ENCODE peak calls at places on chromosomes 3 and 15, in five cellular contexts. One of them, this sample, is unnamed.

GRCh38 chr15:95503640-95504225 is 826.8 kb upstream of the NR2F2 start:
- DNase-seq in GM04504: no peak
- DNase-seq in T follicular helper cell: no peak
- DNase-seq in effector memory CD8-positive, alpha-beta T cell: no peak
- DNase-seq in cardiac fibroblast: no peak
- DNase-seq in this sample: no peak

GRCh38 chr3:125357032-125357658 is 18.0 kb downstream of the ZNF148 start:
- DNase-seq in GM04504: no peak
- DNase-seq in T follicular helper cell: peak; percentile 53
- DNase-seq in effector memory CD8-positive, alpha-beta T cell: peak; percentile 11
- DNase-seq in cardiac fibroblast: no peak
- DNase-seq in this sample: peak; percentile 11

GRCh38 chr15:47620960-47621681 is 96.2 kb upstream of the SEMA6D start:
- DNase-seq in GM04504: no peak
- DNase-seq in T follicular helper cell: no peak
- DNase-seq in effector memory CD8-positive, alpha-beta T cell: no peak
- DNase-seq in cardiac fibroblast: peak; percentile 50
- DNase-seq in this sample: no peak

GRCh38 chr3:151864423-151865101 is 8.9 kb upstream of the SUCNR1 start:
- DNase-seq in GM04504: peak; percentile 51
- DNase-seq in T follicular helper cell: no peak
- DNase-seq in effector memory CD8-positive, alpha-beta T cell: no peak
- DNase-seq in cardiac fibroblast: peak; percentile 90
- DNase-seq in this sample: no peak

GRCh38 chr3:53482227-53482626 is 12.2 kb upstream of the CACNA1D start:
- DNase-seq in GM04504: no peak
- DNase-seq in T follicular helper cell: no peak
- DNase-seq in effector memory CD8-positive, alpha-beta T cell: no peak
- DNase-seq in cardiac fibroblast: no peak
- DNase-seq in this sample: no peak

GRCh38 chr3:168165390-168166269 is 69.9 kb upstream of the GOLIM4 start:
- DNase-seq in GM04504: peak; percentile 47
- DNase-seq in T follicular helper cell: no peak
- DNase-seq in effector memory CD8-positive, alpha-beta T cell: peak; percentile 8
- DNase-seq in cardiac fibroblast: peak; percentile 88
- DNase-seq in this sample: no peak

GRCh38 chr3:197555281-197556261 is at the start of gene BDH1:
- DNase-seq in GM04504: no peak
- DNase-seq in T follicular helper cell: peak; percentile 31
- DNase-seq in effector memory CD8-positive, alpha-beta T cell: peak; percentile 38
- DNase-seq in cardiac fibroblast: no peak
- DNase-seq in this sample: peak; percentile 51

GRCh38 chr3:11619946-11620652 is 23.6 kb downstream of the VGLL4 start:
- DNase-seq in GM04504: no peak
- DNase-seq in T follicular helper cell: no peak
- DNase-seq in effector memory CD8-positive, alpha-beta T cell: no peak
- DNase-seq in cardiac fibroblast: no peak
- DNase-seq in this sample: no peak

GRCh38 chr15:85100186-85100937 is 118.7 kb downstream of the PDE8A start:
- DNase-seq in GM04504: no peak
- DNase-seq in T follicular helper cell: peak; percentile 2
- DNase-seq in effector memory CD8-positive, alpha-beta T cell: peak; percentile 9
- DNase-seq in cardiac fibroblast: peak; percentile 7
- DNase-seq in this sample: no peak

GRCh38 chr15:73388256-73388781 is 19.6 kb upstream of the HCN4 start:
- DNase-seq in GM04504: no peak
- DNase-seq in T follicular helper cell: no peak
- DNase-seq in effector memory CD8-positive, alpha-beta T cell: no peak
- DNase-seq in cardiac fibroblast: peak; percentile 79
- DNase-seq in this sample: no peak

GRCh38 chr3:161069441-161070251 is 35.5 kb downstream of the B3GALNT1 start:
- DNase-seq in GM04504: peak; percentile 3
- DNase-seq in T follicular helper cell: no peak
- DNase-seq in effector memory CD8-positive, alpha-beta T cell: no peak
- DNase-seq in cardiac fibroblast: peak; percentile 81
- DNase-seq in this sample: no peak

GRCh38 chr15:99275061-99275460 is 23.8 kb downstream of the LRRC28 start:
- DNase-seq in GM04504: no peak
- DNase-seq in T follicular helper cell: no peak
- DNase-seq in effector memory CD8-positive, alpha-beta T cell: no peak
- DNase-seq in cardiac fibroblast: no peak
- DNase-seq in this sample: no peak

GRCh38 chr3:72797773-72798543 is 50.3 kb downstream of the SHQ1 start:
- DNase-seq in GM04504: no peak
- DNase-seq in T follicular helper cell: no peak
- DNase-seq in effector memory CD8-positive, alpha-beta T cell: no peak
- DNase-seq in cardiac fibroblast: peak; percentile 44
- DNase-seq in this sample: no peak

GRCh38 chr15:91222052-91222451 is 122.0 kb downstream of the SV2B start:
- DNase-seq in GM04504: no peak
- DNase-seq in T follicular helper cell: no peak
- DNase-seq in effector memory CD8-positive, alpha-beta T cell: no peak
- DNase-seq in cardiac fibroblast: no peak
- DNase-seq in this sample: no peak

GRCh38 chr3:58009749-58010535 is 1.7 kb downstream of the FLNB start:
- DNase-seq in GM04504: no peak
- DNase-seq in T follicular helper cell: no peak
- DNase-seq in effector memory CD8-positive, alpha-beta T cell: no peak
- DNase-seq in cardiac fibroblast: no peak
- DNase-seq in this sample: no peak